ENCODE peak calls at places on chromosomes 11 and 22, in seven cellular contexts. D, L, W, F, B, X and Z are unnamed samples.

GRCh38 chr11:69879734-69880005 is 60.5 kb upstream of the FGF3 start:
- DNase-seq in D (no peak), L (no peak), W (no peak), F (no peak), B (no peak), X (no peak), Z (peak; percentile 53)

GRCh38 chr11:61921446-61921845 is 4.1 kb upstream of the RAB3IL1 start:
- DNase-seq in D (no peak), L (no peak), W (no peak), F (no peak), B (no peak), X (no peak), Z (peak; percentile 38)

GRCh38 chr22:22888509-22889353 is 1.1 kb downstream of the IGLL5 start:
- DNase-seq in D (no peak), L (no peak), W (no peak), F (no peak), B (no peak), X (no peak), Z (peak; percentile 49)

GRCh38 chr22:25199726-25200520 is at the start of gene CRYBB3:
- DNase-seq in D (no peak), L (no peak), W (peak; percentile 29), F (no peak), B (no peak), X (no peak), Z (no peak)

GRCh38 chr22:46057762-46058420 is 80.9 kb upstream of the WNT7B start:
- DNase-seq in D (no peak), L (no peak), W (no peak), F (peak; percentile 68), B (peak; percentile 20), X (no peak), Z (peak; percentile 64)

GRCh38 chr11:64485077-64485476 is 105.9 kb upstream of the SLC22A12 start:
- DNase-seq in D (peak; percentile 17), L (no peak), W (no peak), F (no peak), B (no peak), X (no peak), Z (no peak)

GRCh38 chr11:64877390-64878222 is 815 bp downstream of the EHD1 start:
- DNase-seq in D (no peak), L (no peak), W (peak; percentile 48), F (no peak), B (peak; percentile 87), X (no peak), Z (no peak)

GRCh38 chr11:35260342-35260985 is 121.5 kb downstream of the CD44 start:
- DNase-seq in D (no peak), L (no peak), W (no peak), F (peak; percentile 41), B (no peak), X (peak; percentile 72), Z (no peak)

GRCh38 chr11:111213256-111213655 is 32.3 kb upstream of the POU2AF2 start:
- DNase-seq in D (no peak), L (no peak), W (no peak), F (no peak), B (no peak), X (no peak), Z (no peak)

GRCh38 chr11:11916981-11917399 is 75.2 kb downstream of the USP47 start:
- DNase-seq in D (no peak), L (peak; percentile 8), W (peak; percentile 4), F (no peak), B (no peak), X (peak; percentile 37), Z (no peak)

GRCh38 chr11:28835790-28836189 is 727.6 kb downstream of the METTL15 start:
- DNase-seq in D (no peak), L (no peak), W (no peak), F (no peak), B (no peak), X (no peak), Z (no peak)

GRCh38 chr11:67045314-67045713 is 11.3 kb upstream of the RHOD start:
- DNase-seq in D (no peak), L (no peak), W (no peak), F (no peak), B (no peak), X (peak; percentile 69), Z (no peak)

GRCh38 chr22:42964994-42965699 is 49.8 kb downstream of the PACSIN2 start:
- DNase-seq in D (peak; percentile 77), L (no peak), W (no peak), F (no peak), B (peak; percentile 21), X (no peak), Z (no peak)

GRCh38 chr11:123461164-123461563 is 31.1 kb downstream of the GRAMD1B start:
- DNase-seq in D (no peak), L (no peak), W (no peak), F (peak; percentile 81), B (no peak), X (no peak), Z (peak; percentile 69)

GRCh38 chr11:18844753-18845367 is 53.3 kb upstream of the PTPN5 start:
- DNase-seq in D (no peak), L (peak; percentile 30), W (peak; percentile 64), F (no peak), B (no peak), X (no peak), Z (no peak)

GRCh38 chr11:55707029-55707428 is 45.0 kb downstream of the OR4C6 start:
- DNase-seq in D (peak; percentile 61), L (peak; percentile 5), W (peak; percentile 9), F (no peak), B (no peak), X (no peak), Z (no peak)

GRCh38 chr11:95363189-95363588 is 132.2 kb upstream of the SESN3 start:
- DNase-seq in D (no peak), L (no peak), W (no peak), F (no peak), B (no peak), X (no peak), Z (no peak)

GRCh38 chr22:49119551-49119952 is 708.1 kb downstream of the BRD1 start:
- DNase-seq in D (peak; percentile 62), L (no peak), W (peak; percentile 47), F (no peak), B (no peak), X (no peak), Z (peak; percentile 90)

GRCh38 chr11:35516361-35516760 is 9.1 kb downstream of the PAMR1 start:
- DNase-seq in D (no peak), L (no peak), W (no peak), F (no peak), B (no peak), X (no peak), Z (no peak)

GRCh38 chr22:42217019-42217751 is 53.3 kb downstream of the TCF20 start:
- DNase-seq in D (no peak), L (no peak), W (no peak), F (no peak), B (no peak), X (no peak), Z (no peak)

GRCh38 chr11:90434858-90435257 is 212.0 kb upstream of the CHORDC1 start:
- DNase-seq in D (no peak), L (no peak), W (peak; percentile 8), F (no peak), B (no peak), X (no peak), Z (no peak)

GRCh38 chr11:30333405-30333804 is 10.5 kb downstream of the ARL14EP start:
- DNase-seq in D (peak; percentile 11), L (peak; percentile 11), W (peak; percentile 15), F (no peak), B (no peak), X (no peak), Z (no peak)

GRCh38 chr11:14235701-14236100 is 123.3 kb downstream of the RRAS2 start:
- DNase-seq in D (no peak), L (no peak), W (no peak), F (no peak), B (no peak), X (no peak), Z (no peak)

GRCh38 chr11:96307748-96308133 is 35.3 kb downstream of the MAML2 start:
- DNase-seq in D (no peak), L (peak; percentile 68), W (no peak), F (no peak), B (no peak), X (peak; percentile 72), Z (no peak)

GRCh38 chr11:61052182-61052972 is 49.9 kb upstream of the CD5 start:
- DNase-seq in D (no peak), L (no peak), W (no peak), F (no peak), B (no peak), X (no peak), Z (no peak)

GRCh38 chr11:128555606-128556005 is 31.8 kb downstream of the ETS1 start:
- DNase-seq in D (no peak), L (no peak), W (peak; percentile 29), F (no peak), B (no peak), X (no peak), Z (no peak)